ENCODE peak calls at places on chromosomes 13 and 19, in eight cellular contexts. F, L, D, U, H, G, Z and K are unnamed samples.
A peak's percentile ranks its signal among the peaks of the same experiment; 100 is the strongest.

GRCh38 chr13:46562581-46562980 is 9.6 kb downstream of the LRCH1 start:
- DNase-seq in D (no peak), U (no peak), H (no peak), L (no peak), G (no peak), Z (no peak), F (no peak), K (no peak)

GRCh38 chr19:12711187-12711586 is 12.5 kb downstream of the TNPO2 start:
- DNase-seq in U (no peak), F (no peak), L (no peak), G (no peak), H (no peak), Z (no peak), D (no peak), K (no peak)

GRCh38 chr19:8145969-8146368 is 3.4 kb downstream of the FBN3 start:
- DNase-seq in G (no peak), L (no peak), Z (no peak), F (no peak), H (no peak), D (no peak), U (no peak), K (peak; percentile 50)

GRCh38 chr13:25217023-25217909 is 45.2 kb upstream of the AMER2 start:
- DNase-seq in G (peak; percentile 65), D (no peak), H (no peak), F (peak; percentile 13), U (no peak), L (no peak), Z (peak; percentile 2), K (no peak)

GRCh38 chr13:26985285-26985878 is 186.2 kb downstream of the USP12 start:
- DNase-seq in F (peak; percentile 73), D (no peak), H (peak; percentile 64), G (peak; percentile 62), U (peak; percentile 63), Z (peak; percentile 60), L (peak; percentile 86), K (peak; percentile 65)

GRCh38 chr19:6087074-6087506 is 23.2 kb downstream of the RFX2 start:
- DNase-seq in G (no peak), Z (no peak), F (no peak), L (peak; percentile 64), D (no peak), H (peak; percentile 56), U (no peak), K (no peak)

GRCh38 chr19:16076154-16076957 is at the start of gene TPM4:
- DNase-seq in D (peak; percentile 88), F (peak; percentile 97), G (peak; percentile 93), H (peak; percentile 82), Z (peak; percentile 86), U (peak; percentile 96), L (peak; percentile 93), K (no peak)

GRCh38 chr19:53123400-53123799 is 9.3 kb downstream of the ZNF415 start:
- DNase-seq in D (no peak), U (no peak), L (no peak), Z (no peak), H (no peak), G (no peak), F (no peak), K (no peak)

GRCh38 chr13:49586717-49587116 is 1.4 kb upstream of the RCBTB1 start:
- DNase-seq in D (no peak), H (no peak), G (no peak), L (no peak), Z (no peak), U (no peak), F (no peak), K (no peak)

GRCh38 chr19:42207767-42208259 is 9.7 kb downstream of the DEDD2 start:
- DNase-seq in U (no peak), L (no peak), D (no peak), H (no peak), F (peak; percentile 76), Z (peak; percentile 77), G (peak; percentile 76), K (peak; percentile 77)

GRCh38 chr13:51557875-51558604 is 26.2 kb upstream of the WDFY2 start:
- DNase-seq in G (peak; percentile 86), L (no peak), H (no peak), D (no peak), Z (no peak), F (peak; percentile 74), U (peak; percentile 44), K (no peak)

GRCh38 chr13:66520511-66521390 is 709.4 kb downstream of the PCDH9 start:
- DNase-seq in G (no peak), L (no peak), D (no peak), H (no peak), Z (no peak), F (no peak), U (no peak), K (no peak)

GRCh38 chr19:12133069-12133468 is 7.1 kb downstream of the ZNF20 start:
- DNase-seq in F (no peak), D (no peak), H (no peak), Z (no peak), L (no peak), G (no peak), U (no peak), K (no peak)

GRCh38 chr13:101941095-101941777 is 460.6 kb downstream of the FGF14 start:
- DNase-seq in Z (no peak), D (no peak), G (no peak), U (no peak), F (peak; percentile 14), L (no peak), H (peak; percentile 31), K (no peak)

GRCh38 chr19:29154163-29154562 is 58.8 kb downstream of the UQCRFS1 start:
- DNase-seq in G (no peak), F (no peak), H (no peak), U (no peak), Z (no peak), L (no peak), D (no peak), K (no peak)

GRCh38 chr13:22027561-22027960 is 356.7 kb downstream of the FGF9 start:
- DNase-seq in L (no peak), U (no peak), G (no peak), H (no peak), D (no peak), Z (no peak), F (no peak), K (no peak)

GRCh38 chr13:112168771-112169170 is 101.8 kb downstream of the SOX1 start:
- DNase-seq in F (no peak), L (no peak), H (no peak), G (no peak), U (no peak), D (no peak), Z (no peak), K (no peak)

DNA sequence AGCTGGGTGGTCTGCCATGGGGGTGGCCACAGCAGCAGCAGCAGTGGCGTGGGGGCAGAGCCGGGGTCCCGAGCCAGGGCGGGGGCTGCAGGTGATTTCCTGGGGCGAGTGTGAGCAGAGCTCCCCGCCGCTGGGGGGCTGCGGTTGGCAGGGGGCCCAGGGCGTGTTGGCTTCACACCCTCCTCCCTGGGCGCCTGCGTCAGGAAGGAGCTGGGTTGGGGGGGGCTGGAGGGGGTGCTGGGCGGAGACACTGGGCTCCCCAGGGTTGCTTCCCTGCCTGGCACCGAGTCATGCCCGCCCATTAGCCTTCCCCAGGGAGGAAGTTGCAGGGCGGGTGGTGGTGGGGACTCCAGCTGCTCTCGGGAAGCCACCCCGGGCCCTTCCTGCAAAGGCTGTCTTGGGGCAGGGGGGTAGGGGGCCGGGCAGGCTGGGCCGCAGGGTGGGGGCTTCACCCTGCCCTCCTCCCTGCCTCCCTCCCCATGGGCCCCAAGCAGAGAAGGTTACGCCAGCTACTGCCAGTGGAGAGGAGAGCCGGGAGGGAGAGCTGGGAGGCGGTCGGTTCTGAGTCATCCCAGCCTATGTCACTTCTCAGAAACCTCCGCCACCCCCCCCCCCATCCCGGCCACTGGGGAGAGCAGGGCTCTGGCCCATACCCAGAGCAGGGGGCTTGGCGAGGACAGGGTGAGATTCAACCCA is 4.6 kb downstream of the MIDN start:
- DNase-seq in L (peak; percentile 89), H (no peak), D (peak; percentile 91), G (peak; percentile 93), U (peak; percentile 95), Z (no peak), F (peak; percentile 99), K (peak; percentile 73)
- TF ChIP-seq CTCF in L (no peak), H (no peak), D (no peak), G (peak; percentile 28), U (peak; percentile 30), Z (no peak), F (peak; percentile 17), K (no peak)

GRCh38 chr13:58960909-58961308 is 1202.8 kb downstream of the DIAPH3 start:
- DNase-seq in G (no peak), H (no peak), F (no peak), Z (no peak), U (no peak), L (no peak), D (no peak), K (no peak)
- TF ChIP-seq CTCF in G (peak; percentile 17), H (peak; percentile 60), F (no peak), Z (no peak), U (no peak), L (no peak), D (no peak), K (no peak)

DNA sequence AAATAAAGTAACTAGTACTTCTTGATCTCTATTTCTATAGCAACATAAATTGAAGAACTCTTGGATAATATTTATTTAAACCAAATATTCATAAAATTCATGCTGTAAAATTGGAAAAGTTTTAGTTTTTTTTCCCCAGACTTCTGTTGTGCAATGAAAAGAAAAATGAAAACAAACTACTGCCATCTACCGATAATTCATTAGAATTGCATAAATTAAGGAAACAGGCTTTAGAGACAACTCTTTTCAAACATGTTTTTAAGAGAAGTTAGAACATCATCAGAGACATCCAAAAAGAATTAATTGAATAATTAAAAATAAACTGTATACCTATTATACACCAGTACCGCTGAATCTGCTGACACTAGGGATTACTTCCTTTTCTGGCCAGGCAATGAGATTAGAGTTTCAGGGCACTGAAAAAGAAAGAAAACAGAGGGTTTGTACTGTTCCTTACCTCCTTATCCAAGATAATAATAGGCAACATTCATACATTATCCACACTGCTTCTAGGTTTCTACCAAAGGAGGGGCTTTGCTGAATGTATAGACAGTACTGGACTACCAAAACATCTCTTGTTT is 4.9 kb downstream of the CCDC122 start:
- DNase-seq in H (no peak), Z (no peak), G (no peak), D (no peak), U (no peak), F (peak; percentile 45), L (no peak), K (no peak)
- TF ChIP-seq CTCF in H (peak; percentile 68), Z (no peak), G (peak; percentile 58), D (peak; percentile 75), U (peak; percentile 62), F (peak; percentile 64), L (peak; percentile 70), K (no peak)

GRCh38 chr19:45401815-45402468 is 2.9 kb downstream of the PPP1R13L start:
- DNase-seq in F (no peak), Z (no peak), H (no peak), D (no peak), G (no peak), L (peak; percentile 36), U (no peak), K (no peak)

GRCh38 chr19:45404557-45405434 is at the start of gene PPP1R13L:
- DNase-seq in Z (no peak), L (peak; percentile 73), U (peak; percentile 75), G (peak; percentile 94), F (peak; percentile 82), D (peak; percentile 78), H (no peak), K (peak; percentile 98)

GRCh38 chr19:45403272-45403671 is 1.6 kb downstream of the PPP1R13L start:
- DNase-seq in F (no peak), Z (no peak), U (no peak), L (no peak), H (no peak), D (no peak), G (no peak), K (no peak)

GRCh38 chr19:45403781-45404556 is 900 bp downstream of the PPP1R13L start:
- DNase-seq in Z (no peak), U (peak; percentile 37), L (peak; percentile 91), G (peak; percentile 60), H (peak; percentile 60), F (peak; percentile 31), D (peak; percentile 47), K (peak; percentile 97)

GRCh38 chr19:45402469-45403070 is 2.3 kb downstream of the PPP1R13L start:
- DNase-seq in L (no peak), Z (no peak), G (peak; percentile 78), H (peak; percentile 78), U (no peak), F (peak; percentile 44), D (no peak), K (peak; percentile 91)
- TF ChIP-seq CTCF in L (peak; percentile 10), Z (no peak), G (peak; percentile 82), H (peak; percentile 85), U (peak; percentile 14), F (peak; percentile 44), D (peak; percentile 34), K (no peak)